ENCODE peak calls at places on chromosomes 16 and 17, in six cellular contexts. One of them, this sample, is unnamed. For H3K9me3, the result is how much of the 10 kb centered on the place peaks cover.

GRCh38 chr17:56440391-56440790 is 153.1 kb upstream of the NOG start:
- DNase-seq in hepatocyte: no peak
- DNase-seq in lower lobe of right lung: no peak
- DNase-seq in CD4-positive, CD25-positive, alpha-beta regulatory T cell: no peak
- DNase-seq in Karpas-422: no peak
- DNase-seq in psoas muscle: no peak
- DNase-seq in this sample: no peak

GRCh38 chr17:21215935-21216334 is 2.0 kb upstream of the TMEM11 start:
- DNase-seq in hepatocyte: peak
- DNase-seq in lower lobe of right lung: no peak
- DNase-seq in CD4-positive, CD25-positive, alpha-beta regulatory T cell: no peak
- DNase-seq in Karpas-422: no peak
- DNase-seq in psoas muscle: no peak
- DNase-seq in this sample: no peak

GRCh38 chr17:27106982-27107360 is 186.9 kb upstream of the WSB1 start:
- DNase-seq in hepatocyte: no peak
- DNase-seq in lower lobe of right lung: no peak
- DNase-seq in CD4-positive, CD25-positive, alpha-beta regulatory T cell: no peak
- DNase-seq in Karpas-422: no peak
- DNase-seq in psoas muscle: no peak
- DNase-seq in this sample: no peak

GRCh38 chr16:57446530-57447141 is 549 bp downstream of the CIAPIN1 start:
- DNase-seq in hepatocyte: peak
- DNase-seq in lower lobe of right lung: no peak
- DNase-seq in CD4-positive, CD25-positive, alpha-beta regulatory T cell: peak
- DNase-seq in Karpas-422: peak
- DNase-seq in psoas muscle: peak
- DNase-seq in this sample: no peak

GRCh38 chr16:64362193-64362592 is 759.7 kb downstream of the CDH11 start:
- DNase-seq in hepatocyte: no peak
- DNase-seq in lower lobe of right lung: no peak
- DNase-seq in CD4-positive, CD25-positive, alpha-beta regulatory T cell: no peak
- DNase-seq in Karpas-422: no peak
- DNase-seq in psoas muscle: no peak
- DNase-seq in this sample: no peak

GRCh38 chr16:81158964-81159363 is 62.8 kb upstream of the GCSH start:
- DNase-seq in hepatocyte: no peak
- DNase-seq in lower lobe of right lung: no peak
- DNase-seq in CD4-positive, CD25-positive, alpha-beta regulatory T cell: no peak
- DNase-seq in Karpas-422: no peak
- DNase-seq in psoas muscle: no peak
- DNase-seq in this sample: no peak

GRCh38 chr17:17807440-17807839 is 29.3 kb downstream of the SREBF1 start:
- DNase-seq in hepatocyte: no peak
- DNase-seq in lower lobe of right lung: no peak
- DNase-seq in CD4-positive, CD25-positive, alpha-beta regulatory T cell: no peak
- DNase-seq in Karpas-422: no peak
- DNase-seq in psoas muscle: no peak
- DNase-seq in this sample: no peak

GRCh38 chr17:73841431-73842060 is 197.3 kb upstream of the SDK2 start:
- DNase-seq in hepatocyte: peak
- DNase-seq in lower lobe of right lung: no peak
- DNase-seq in CD4-positive, CD25-positive, alpha-beta regulatory T cell: no peak
- DNase-seq in Karpas-422: peak
- DNase-seq in psoas muscle: no peak
- DNase-seq in this sample: peak

GRCh38 chr16:29748077-29748759 is 2.4 kb upstream of the C16orf54 start:
- DNase-seq in hepatocyte: no peak
- DNase-seq in lower lobe of right lung: no peak
- DNase-seq in CD4-positive, CD25-positive, alpha-beta regulatory T cell: no peak
- DNase-seq in Karpas-422: no peak
- DNase-seq in psoas muscle: no peak
- DNase-seq in this sample: no peak

GRCh38 chr17:61647044-61647443 is 56.0 kb upstream of the NACA2 start:
- DNase-seq in hepatocyte: no peak
- DNase-seq in lower lobe of right lung: no peak
- DNase-seq in CD4-positive, CD25-positive, alpha-beta regulatory T cell: no peak
- DNase-seq in Karpas-422: no peak
- DNase-seq in psoas muscle: no peak
- DNase-seq in this sample: no peak

GRCh38 chr17:41738077-41738800 is 3.8 kb upstream of the HAP1 start:
- DNase-seq in hepatocyte: peak
- DNase-seq in lower lobe of right lung: peak
- DNase-seq in CD4-positive, CD25-positive, alpha-beta regulatory T cell: peak
- DNase-seq in Karpas-422: peak
- DNase-seq in psoas muscle: peak
- DNase-seq in this sample: peak

GRCh38 chr16:15790458-15790857 is 66.4 kb downstream of the MYH11 start:
- DNase-seq in hepatocyte: no peak
- DNase-seq in lower lobe of right lung: no peak
- DNase-seq in CD4-positive, CD25-positive, alpha-beta regulatory T cell: no peak
- DNase-seq in Karpas-422: no peak
- DNase-seq in psoas muscle: no peak
- DNase-seq in this sample: no peak

GRCh38 chr16:30794634-30795033 is 7.6 kb upstream of the ZNF629 start:
- DNase-seq in hepatocyte: no peak
- DNase-seq in lower lobe of right lung: no peak
- DNase-seq in CD4-positive, CD25-positive, alpha-beta regulatory T cell: no peak
- DNase-seq in Karpas-422: no peak
- DNase-seq in psoas muscle: no peak
- DNase-seq in this sample: no peak

GRCh38 chr17:17826942-17827785 is 9.6 kb downstream of the SREBF1 start:
- DNase-seq in hepatocyte: no peak
- DNase-seq in lower lobe of right lung: no peak
- DNase-seq in CD4-positive, CD25-positive, alpha-beta regulatory T cell: no peak
- DNase-seq in Karpas-422: no peak
- DNase-seq in psoas muscle: no peak
- DNase-seq in this sample: no peak

GRCh38 chr17:2904135-2904534 is 107.9 kb downstream of the RAP1GAP2 start:
- DNase-seq in hepatocyte: peak
- DNase-seq in lower lobe of right lung: peak
- DNase-seq in CD4-positive, CD25-positive, alpha-beta regulatory T cell: no peak
- DNase-seq in Karpas-422: peak
- DNase-seq in psoas muscle: no peak
- DNase-seq in this sample: no peak

GRCh38 chr16:48317614-48318013 is 67.6 kb downstream of the SIAH1 start:
- DNase-seq in hepatocyte: no peak
- DNase-seq in lower lobe of right lung: no peak
- DNase-seq in CD4-positive, CD25-positive, alpha-beta regulatory T cell: no peak
- DNase-seq in Karpas-422: peak
- DNase-seq in psoas muscle: no peak
- DNase-seq in this sample: no peak

GRCh38 chr16:10552998-10553491 is 27.4 kb downstream of the EMP2 start:
- DNase-seq in hepatocyte: no peak
- DNase-seq in lower lobe of right lung: peak
- DNase-seq in CD4-positive, CD25-positive, alpha-beta regulatory T cell: peak
- DNase-seq in Karpas-422: peak
- DNase-seq in psoas muscle: peak
- DNase-seq in this sample: peak

GRCh38 chr16:81384006-81384405 is 60.6 kb upstream of the CMIP start:
- DNase-seq in hepatocyte: no peak
- DNase-seq in lower lobe of right lung: no peak
- DNase-seq in CD4-positive, CD25-positive, alpha-beta regulatory T cell: no peak
- DNase-seq in Karpas-422: no peak
- DNase-seq in psoas muscle: no peak
- DNase-seq in this sample: no peak

GRCh38 chr17:63853260-63853659 is 10.8 kb upstream of the SMARCD2 start:
- DNase-seq in hepatocyte: no peak
- DNase-seq in lower lobe of right lung: no peak
- DNase-seq in CD4-positive, CD25-positive, alpha-beta regulatory T cell: no peak
- DNase-seq in Karpas-422: peak
- DNase-seq in psoas muscle: no peak
- DNase-seq in this sample: no peak

GRCh38 chr17:5122586-5123342 is 6.9 kb downstream of the USP6 start:
- DNase-seq in hepatocyte: peak
- DNase-seq in lower lobe of right lung: peak
- DNase-seq in CD4-positive, CD25-positive, alpha-beta regulatory T cell: no peak
- DNase-seq in Karpas-422: no peak
- DNase-seq in psoas muscle: peak
- DNase-seq in this sample: peak

GRCh38 chr16:13895516-13895915 is 24.4 kb upstream of the ERCC4 start:
- DNase-seq in hepatocyte: no peak
- DNase-seq in lower lobe of right lung: no peak
- DNase-seq in CD4-positive, CD25-positive, alpha-beta regulatory T cell: no peak
- DNase-seq in Karpas-422: no peak
- DNase-seq in psoas muscle: no peak
- DNase-seq in this sample: no peak

GRCh38 chr17:67947325-67947813 is 48.9 kb downstream of the C17orf58 start:
- DNase-seq in hepatocyte: no peak
- DNase-seq in lower lobe of right lung: no peak
- DNase-seq in CD4-positive, CD25-positive, alpha-beta regulatory T cell: no peak
- DNase-seq in Karpas-422: no peak
- DNase-seq in psoas muscle: no peak
- DNase-seq in this sample: no peak

GRCh38 chr17:79612468-79613194 is 1.8 kb upstream of the RBFOX3 start:
- DNase-seq in hepatocyte: peak
- DNase-seq in lower lobe of right lung: no peak
- DNase-seq in CD4-positive, CD25-positive, alpha-beta regulatory T cell: no peak
- DNase-seq in Karpas-422: peak
- DNase-seq in psoas muscle: no peak
- DNase-seq in this sample: peak

GRCh38 chr17:6626616-6627015 is 13.9 kb downstream of the KIAA0753 start:
- DNase-seq in hepatocyte: no peak
- DNase-seq in lower lobe of right lung: no peak
- DNase-seq in CD4-positive, CD25-positive, alpha-beta regulatory T cell: no peak
- DNase-seq in Karpas-422: no peak
- DNase-seq in psoas muscle: no peak
- DNase-seq in this sample: no peak

GRCh38 chr16:9860876-9861275 is 321.4 kb downstream of the GRIN2A start:
- DNase-seq in hepatocyte: no peak
- DNase-seq in lower lobe of right lung: no peak
- DNase-seq in CD4-positive, CD25-positive, alpha-beta regulatory T cell: no peak
- DNase-seq in Karpas-422: no peak
- DNase-seq in psoas muscle: no peak
- DNase-seq in this sample: no peak

GRCh38 chr16:5504028-5504758 is 406.6 kb upstream of the EEF2KMT start:
- DNase-seq in hepatocyte: peak
- DNase-seq in lower lobe of right lung: no peak
- DNase-seq in CD4-positive, CD25-positive, alpha-beta regulatory T cell: no peak
- DNase-seq in Karpas-422: no peak
- DNase-seq in psoas muscle: no peak
- DNase-seq in this sample: no peak

GRCh38 chr16:85699628-85700027 is 10.9 kb upstream of the GINS2 start:
- DNase-seq in hepatocyte: no peak
- DNase-seq in lower lobe of right lung: no peak
- DNase-seq in CD4-positive, CD25-positive, alpha-beta regulatory T cell: no peak
- DNase-seq in Karpas-422: no peak
- DNase-seq in psoas muscle: no peak
- DNase-seq in this sample: no peak

GRCh38 chr17:46962374-46962790 is 16.7 kb downstream of the RPRML start:
- DNase-seq in hepatocyte: no peak
- DNase-seq in lower lobe of right lung: no peak
- DNase-seq in CD4-positive, CD25-positive, alpha-beta regulatory T cell: no peak
- DNase-seq in Karpas-422: no peak
- DNase-seq in psoas muscle: no peak
- DNase-seq in this sample: no peak

GRCh38 chr16:22353933-22354541 is 20.4 kb downstream of the CDR2 start:
- DNase-seq in hepatocyte: no peak
- DNase-seq in lower lobe of right lung: no peak
- DNase-seq in CD4-positive, CD25-positive, alpha-beta regulatory T cell: no peak
- DNase-seq in Karpas-422: no peak
- DNase-seq in psoas muscle: no peak
- DNase-seq in this sample: no peak

GRCh38 chr16:26735521-26735920 is 331.2 kb upstream of the C16orf82 start:
- DNase-seq in hepatocyte: no peak
- DNase-seq in lower lobe of right lung: no peak
- DNase-seq in CD4-positive, CD25-positive, alpha-beta regulatory T cell: no peak
- DNase-seq in Karpas-422: no peak
- DNase-seq in psoas muscle: no peak
- DNase-seq in this sample: no peak

GRCh38 chr16:26731729-26732128 is 335.0 kb upstream of the C16orf82 start:
- DNase-seq in hepatocyte: no peak
- DNase-seq in lower lobe of right lung: no peak
- DNase-seq in CD4-positive, CD25-positive, alpha-beta regulatory T cell: no peak
- DNase-seq in Karpas-422: no peak
- DNase-seq in psoas muscle: no peak
- DNase-seq in this sample: no peak

GRCh38 chr16:26742040-26742439 is 324.7 kb upstream of the C16orf82 start:
- DNase-seq in hepatocyte: no peak
- DNase-seq in lower lobe of right lung: no peak
- DNase-seq in CD4-positive, CD25-positive, alpha-beta regulatory T cell: no peak
- DNase-seq in Karpas-422: no peak
- DNase-seq in psoas muscle: no peak
- DNase-seq in this sample: no peak

GRCh38 chr16:26740771-26741170 is 326.0 kb upstream of the C16orf82 start:
- DNase-seq in hepatocyte: no peak
- DNase-seq in lower lobe of right lung: no peak
- DNase-seq in CD4-positive, CD25-positive, alpha-beta regulatory T cell: no peak
- DNase-seq in Karpas-422: no peak
- DNase-seq in psoas muscle: no peak
- DNase-seq in this sample: no peak

GRCh38 chr16:26736084-26736483 is 330.6 kb upstream of the C16orf82 start:
- DNase-seq in hepatocyte: no peak
- DNase-seq in lower lobe of right lung: no peak
- DNase-seq in CD4-positive, CD25-positive, alpha-beta regulatory T cell: no peak
- DNase-seq in Karpas-422: no peak
- DNase-seq in psoas muscle: no peak
- DNase-seq in this sample: no peak
- H3K9me3 ChIP-seq in hepatocyte: under half
- H3K9me3 ChIP-seq in lower lobe of right lung: under half
- H3K9me3 ChIP-seq in CD4-positive, CD25-positive, alpha-beta regulatory T cell: under half
- H3K9me3 ChIP-seq in Karpas-422: under half
- H3K9me3 ChIP-seq in psoas muscle: under half
- H3K9me3 ChIP-seq in this sample: under half

GRCh38 chr16:79668502-79668901 is 68.0 kb upstream of the MAF start:
- DNase-seq in hepatocyte: no peak
- DNase-seq in lower lobe of right lung: no peak
- DNase-seq in CD4-positive, CD25-positive, alpha-beta regulatory T cell: no peak
- DNase-seq in Karpas-422: no peak
- DNase-seq in psoas muscle: no peak
- DNase-seq in this sample: no peak
- H3K9me3 ChIP-seq in hepatocyte: under half
- H3K9me3 ChIP-seq in lower lobe of right lung: under half
- H3K9me3 ChIP-seq in CD4-positive, CD25-positive, alpha-beta regulatory T cell: under half
- H3K9me3 ChIP-seq in Karpas-422: under half
- H3K9me3 ChIP-seq in psoas muscle: under half
- H3K9me3 ChIP-seq in this sample: under half

GRCh38 chr16:35745191-35745590 is 2285.8 kb downstream of the TP53TG3F start:
- DNase-seq in hepatocyte: no peak
- DNase-seq in lower lobe of right lung: no peak
- DNase-seq in CD4-positive, CD25-positive, alpha-beta regulatory T cell: no peak
- DNase-seq in Karpas-422: no peak
- DNase-seq in psoas muscle: no peak
- DNase-seq in this sample: no peak
- H3K9me3 ChIP-seq in hepatocyte: under half
- H3K9me3 ChIP-seq in lower lobe of right lung: under half
- H3K9me3 ChIP-seq in CD4-positive, CD25-positive, alpha-beta regulatory T cell: half or more
- H3K9me3 ChIP-seq in Karpas-422: under half
- H3K9me3 ChIP-seq in psoas muscle: under half
- H3K9me3 ChIP-seq in this sample: under half

DNA sequence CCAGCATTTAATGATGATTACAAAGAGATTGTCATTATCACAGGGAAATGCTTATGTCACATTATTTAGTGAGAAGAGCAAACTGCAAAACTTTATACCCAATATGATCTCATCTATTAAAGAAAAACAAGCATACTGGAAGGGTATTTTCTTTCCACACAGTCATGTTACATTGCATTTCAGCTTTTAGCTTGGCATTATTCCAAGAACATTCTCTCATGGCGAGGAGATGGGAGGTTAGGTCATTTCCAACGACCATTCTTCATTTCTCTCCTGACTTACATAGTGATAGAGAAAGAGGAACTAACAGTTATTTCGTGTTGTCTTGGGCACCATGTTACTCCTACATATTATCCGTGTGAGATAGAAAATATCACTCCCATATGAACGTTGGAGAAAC is 309.4 kb upstream of the XYLT1 start:
- DNase-seq in hepatocyte: peak
- DNase-seq in lower lobe of right lung: no peak
- DNase-seq in CD4-positive, CD25-positive, alpha-beta regulatory T cell: no peak
- DNase-seq in Karpas-422: no peak
- DNase-seq in psoas muscle: no peak
- DNase-seq in this sample: no peak
- H3K9me3 ChIP-seq in hepatocyte: under half
- H3K9me3 ChIP-seq in lower lobe of right lung: under half
- H3K9me3 ChIP-seq in CD4-positive, CD25-positive, alpha-beta regulatory T cell: under half
- H3K9me3 ChIP-seq in Karpas-422: under half
- H3K9me3 ChIP-seq in psoas muscle: under half
- H3K9me3 ChIP-seq in this sample: under half

This sample was measured in endodermal cell.